ENCODE peak calls at places on chromosomes 1 and 21, in eight cellular contexts. One of them, this sample, is unnamed. For H3K4me1, the result is how much of the 10 kb centered on the place peaks cover.

GRCh38 chr1:168386949-168387586 is 106.4 kb downstream of the TBX19 start:
- DNase-seq in Peyer's patch: peak
- DNase-seq in tibial nerve: no peak
- DNase-seq in cardiac muscle cell: peak
- DNase-seq in ascending aorta: no peak
- DNase-seq in heart left ventricle: no peak
- DNase-seq in esophagus muscularis mucosa: no peak
- DNase-seq in colonic mucosa: peak
- DNase-seq in this sample: peak

GRCh38 chr1:223704921-223705878 is 7.1 kb upstream of the CAPN2 start:
- DNase-seq in Peyer's patch: peak
- DNase-seq in tibial nerve: no peak
- DNase-seq in cardiac muscle cell: peak
- DNase-seq in esophagus muscularis mucosa: no peak
- DNase-seq in ascending aorta: no peak
- DNase-seq in heart left ventricle: no peak
- DNase-seq in colonic mucosa: no peak
- DNase-seq in this sample: no peak

GRCh38 chr1:185788386-185788785 is 54.2 kb downstream of the HMCN1 start:
- DNase-seq in ascending aorta: no peak
- DNase-seq in heart left ventricle: no peak
- DNase-seq in colonic mucosa: no peak
- DNase-seq in cardiac muscle cell: no peak
- DNase-seq in esophagus muscularis mucosa: no peak
- DNase-seq in tibial nerve: no peak
- DNase-seq in Peyer's patch: no peak
- DNase-seq in this sample: no peak

GRCh38 chr1:18957532-18958295 is 1.2 kb upstream of the IFFO2 start:
- DNase-seq in cardiac muscle cell: no peak
- DNase-seq in colonic mucosa: no peak
- DNase-seq in heart left ventricle: no peak
- DNase-seq in esophagus muscularis mucosa: no peak
- DNase-seq in tibial nerve: no peak
- DNase-seq in ascending aorta: no peak
- DNase-seq in Peyer's patch: no peak
- DNase-seq in this sample: no peak

GRCh38 chr1:99062192-99062591 is 57.5 kb upstream of the PLPPR5 start:
- DNase-seq in Peyer's patch: no peak
- DNase-seq in tibial nerve: no peak
- DNase-seq in heart left ventricle: no peak
- DNase-seq in ascending aorta: no peak
- DNase-seq in cardiac muscle cell: no peak
- DNase-seq in esophagus muscularis mucosa: no peak
- DNase-seq in colonic mucosa: no peak
- DNase-seq in this sample: no peak

GRCh38 chr1:176557543-176558258 is 94.7 kb downstream of the PAPPA2 start:
- DNase-seq in Peyer's patch: no peak
- DNase-seq in cardiac muscle cell: no peak
- DNase-seq in heart left ventricle: no peak
- DNase-seq in esophagus muscularis mucosa: no peak
- DNase-seq in tibial nerve: no peak
- DNase-seq in colonic mucosa: no peak
- DNase-seq in ascending aorta: no peak
- DNase-seq in this sample: no peak

GRCh38 chr1:150272379-150272840 is at the start of gene C1orf54:
- DNase-seq in ascending aorta: peak
- DNase-seq in Peyer's patch: no peak
- DNase-seq in tibial nerve: peak
- DNase-seq in cardiac muscle cell: peak
- DNase-seq in heart left ventricle: peak
- DNase-seq in esophagus muscularis mucosa: no peak
- DNase-seq in colonic mucosa: no peak
- DNase-seq in this sample: no peak

GRCh38 chr1:161209790-161210409 is 5.2 kb upstream of the FCER1G start:
- DNase-seq in heart left ventricle: peak
- DNase-seq in Peyer's patch: peak
- DNase-seq in cardiac muscle cell: peak
- DNase-seq in ascending aorta: no peak
- DNase-seq in esophagus muscularis mucosa: no peak
- DNase-seq in tibial nerve: no peak
- DNase-seq in colonic mucosa: peak
- DNase-seq in this sample: peak

GRCh38 chr1:84253041-84253440 is 48.5 kb upstream of the SAMD13 start:
- DNase-seq in esophagus muscularis mucosa: no peak
- DNase-seq in Peyer's patch: no peak
- DNase-seq in ascending aorta: no peak
- DNase-seq in tibial nerve: no peak
- DNase-seq in heart left ventricle: no peak
- DNase-seq in cardiac muscle cell: no peak
- DNase-seq in colonic mucosa: no peak
- DNase-seq in this sample: no peak

GRCh38 chr1:153357853-153358690 is at the start of gene S100A9:
- DNase-seq in esophagus muscularis mucosa: no peak
- DNase-seq in heart left ventricle: no peak
- DNase-seq in ascending aorta: no peak
- DNase-seq in tibial nerve: no peak
- DNase-seq in colonic mucosa: peak
- DNase-seq in Peyer's patch: no peak
- DNase-seq in cardiac muscle cell: no peak
- DNase-seq in this sample: no peak

GRCh38 chr1:7287013-7287412 is 484.1 kb upstream of the VAMP3 start:
- DNase-seq in esophagus muscularis mucosa: peak
- DNase-seq in cardiac muscle cell: no peak
- DNase-seq in tibial nerve: no peak
- DNase-seq in ascending aorta: no peak
- DNase-seq in Peyer's patch: no peak
- DNase-seq in heart left ventricle: no peak
- DNase-seq in colonic mucosa: no peak
- DNase-seq in this sample: no peak

GRCh38 chr1:38578444-38578951 is 281.1 kb downstream of the RRAGC start:
- DNase-seq in Peyer's patch: no peak
- DNase-seq in cardiac muscle cell: no peak
- DNase-seq in tibial nerve: no peak
- DNase-seq in ascending aorta: no peak
- DNase-seq in heart left ventricle: no peak
- DNase-seq in esophagus muscularis mucosa: no peak
- DNase-seq in colonic mucosa: no peak
- DNase-seq in this sample: no peak

GRCh38 chr21:43944181-43944633 is 67.9 kb upstream of the TRAPPC10 start:
- DNase-seq in ascending aorta: no peak
- DNase-seq in cardiac muscle cell: no peak
- DNase-seq in Peyer's patch: no peak
- DNase-seq in tibial nerve: no peak
- DNase-seq in heart left ventricle: no peak
- DNase-seq in esophagus muscularis mucosa: no peak
- DNase-seq in colonic mucosa: no peak
- DNase-seq in this sample: no peak

GRCh38 chr1:119664057-119664456 is 16.0 kb upstream of the ZNF697 start:
- DNase-seq in heart left ventricle: no peak
- DNase-seq in Peyer's patch: no peak
- DNase-seq in cardiac muscle cell: no peak
- DNase-seq in ascending aorta: no peak
- DNase-seq in tibial nerve: no peak
- DNase-seq in colonic mucosa: no peak
- DNase-seq in esophagus muscularis mucosa: no peak
- DNase-seq in this sample: no peak

GRCh38 chr1:13583964-13584791 is 546 bp downstream of the PDPN start:
- DNase-seq in Peyer's patch: no peak
- DNase-seq in heart left ventricle: no peak
- DNase-seq in ascending aorta: no peak
- DNase-seq in tibial nerve: no peak
- DNase-seq in colonic mucosa: no peak
- DNase-seq in esophagus muscularis mucosa: no peak
- DNase-seq in cardiac muscle cell: peak
- DNase-seq in this sample: no peak

GRCh38 chr21:46295996-46296752 is 10.0 kb downstream of the YBEY start:
- DNase-seq in ascending aorta: no peak
- DNase-seq in Peyer's patch: peak
- DNase-seq in colonic mucosa: peak
- DNase-seq in tibial nerve: peak
- DNase-seq in heart left ventricle: peak
- DNase-seq in cardiac muscle cell: peak
- DNase-seq in esophagus muscularis mucosa: peak
- DNase-seq in this sample: peak

GRCh38 chr1:15339580-15339979 is 70.1 kb upstream of the EFHD2 start:
- DNase-seq in heart left ventricle: no peak
- DNase-seq in colonic mucosa: peak
- DNase-seq in cardiac muscle cell: no peak
- DNase-seq in ascending aorta: no peak
- DNase-seq in esophagus muscularis mucosa: no peak
- DNase-seq in Peyer's patch: no peak
- DNase-seq in tibial nerve: no peak
- DNase-seq in this sample: peak

GRCh38 chr1:203662821-203663220 is 36.2 kb downstream of the ATP2B4 start:
- DNase-seq in esophagus muscularis mucosa: no peak
- DNase-seq in cardiac muscle cell: no peak
- DNase-seq in tibial nerve: no peak
- DNase-seq in heart left ventricle: no peak
- DNase-seq in ascending aorta: no peak
- DNase-seq in Peyer's patch: no peak
- DNase-seq in colonic mucosa: no peak
- DNase-seq in this sample: no peak
- H3K4me1 ChIP-seq in esophagus muscularis mucosa: half or more
- H3K4me1 ChIP-seq in cardiac muscle cell: under half
- H3K4me1 ChIP-seq in tibial nerve: under half
- H3K4me1 ChIP-seq in heart left ventricle: under half
- H3K4me1 ChIP-seq in ascending aorta: under half
- H3K4me1 ChIP-seq in Peyer's patch: under half
- H3K4me1 ChIP-seq in colonic mucosa: under half
- H3K4me1 ChIP-seq in this sample: under half

DNA sequence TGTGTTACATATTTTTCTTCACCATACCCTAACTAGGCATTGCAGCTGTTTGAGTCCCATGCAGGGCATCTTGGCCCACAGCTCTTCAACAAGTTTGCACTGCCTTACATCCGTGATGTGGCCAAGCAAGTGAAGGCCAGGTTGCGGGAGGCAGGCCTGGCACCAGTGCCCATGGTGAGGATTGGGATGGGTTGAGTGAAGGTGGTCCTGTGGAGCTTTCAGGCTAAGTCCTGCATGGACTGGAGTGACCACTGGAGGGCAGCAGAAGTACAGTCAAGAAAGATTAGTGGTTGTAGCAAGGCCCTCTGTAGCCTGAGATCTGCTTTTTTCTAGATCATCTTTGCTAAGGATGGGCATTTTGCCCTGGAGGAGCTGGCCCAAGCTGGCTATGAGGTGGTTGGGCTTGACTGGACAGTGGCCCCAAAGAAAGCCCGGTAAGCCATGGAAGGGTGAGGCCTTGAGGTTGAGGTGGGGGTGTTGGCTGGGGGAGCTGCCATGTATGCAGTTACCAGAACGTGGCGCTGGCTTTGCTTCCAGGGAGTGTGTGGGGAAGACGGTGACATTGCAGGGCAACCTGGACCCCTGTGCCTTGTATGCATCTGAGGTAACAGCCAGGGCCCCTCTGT is 2.5 kb downstream of the UROD start:
- DNase-seq in heart left ventricle: peak
- DNase-seq in cardiac muscle cell: peak
- DNase-seq in colonic mucosa: peak
- DNase-seq in esophagus muscularis mucosa: peak
- DNase-seq in tibial nerve: peak
- DNase-seq in Peyer's patch: peak
- DNase-seq in ascending aorta: peak
- DNase-seq in this sample: peak
- H3K4me1 ChIP-seq in heart left ventricle: under half
- H3K4me1 ChIP-seq in cardiac muscle cell: under half
- H3K4me1 ChIP-seq in colonic mucosa: under half
- H3K4me1 ChIP-seq in esophagus muscularis mucosa: under half
- H3K4me1 ChIP-seq in tibial nerve: under half
- H3K4me1 ChIP-seq in Peyer's patch: under half
- H3K4me1 ChIP-seq in ascending aorta: under half
- H3K4me1 ChIP-seq in this sample: under half

DNA sequence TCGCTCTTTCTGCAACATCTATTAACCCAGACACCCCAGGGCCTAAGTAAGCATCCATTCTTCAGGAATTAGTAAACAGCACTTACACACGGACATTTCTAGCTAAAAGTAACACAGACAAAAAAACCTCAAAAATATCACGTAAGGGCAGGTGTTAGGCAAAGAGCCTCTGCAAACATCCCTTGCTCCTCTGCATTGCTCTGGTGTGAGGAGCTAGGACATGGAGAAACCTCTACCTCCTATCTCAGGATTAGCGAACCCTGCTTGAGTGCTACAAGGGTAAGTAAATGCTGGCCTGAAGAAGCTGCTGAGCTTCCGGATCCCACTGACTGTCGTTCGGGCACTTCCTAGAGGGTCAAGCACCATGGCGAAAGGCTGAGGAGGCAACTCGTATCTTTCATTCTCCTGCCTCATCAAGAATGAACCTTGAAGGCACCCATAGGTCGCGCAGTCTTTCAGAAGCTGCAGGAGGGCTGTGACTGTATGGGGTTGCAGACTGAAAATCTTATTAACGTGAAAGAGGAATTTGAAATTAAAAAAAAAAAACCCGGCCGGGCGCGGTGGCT is 2.1 kb downstream of the PTGER3 start:
- DNase-seq in Peyer's patch: no peak
- DNase-seq in ascending aorta: no peak
- DNase-seq in tibial nerve: no peak
- DNase-seq in heart left ventricle: no peak
- DNase-seq in cardiac muscle cell: no peak
- DNase-seq in colonic mucosa: no peak
- DNase-seq in esophagus muscularis mucosa: no peak
- DNase-seq in this sample: no peak
- H3K4me1 ChIP-seq in Peyer's patch: under half
- H3K4me1 ChIP-seq in ascending aorta: under half
- H3K4me1 ChIP-seq in tibial nerve: under half
- H3K4me1 ChIP-seq in heart left ventricle: under half
- H3K4me1 ChIP-seq in cardiac muscle cell: under half
- H3K4me1 ChIP-seq in colonic mucosa: under half
- H3K4me1 ChIP-seq in esophagus muscularis mucosa: under half
- H3K4me1 ChIP-seq in this sample: under half

DNA sequence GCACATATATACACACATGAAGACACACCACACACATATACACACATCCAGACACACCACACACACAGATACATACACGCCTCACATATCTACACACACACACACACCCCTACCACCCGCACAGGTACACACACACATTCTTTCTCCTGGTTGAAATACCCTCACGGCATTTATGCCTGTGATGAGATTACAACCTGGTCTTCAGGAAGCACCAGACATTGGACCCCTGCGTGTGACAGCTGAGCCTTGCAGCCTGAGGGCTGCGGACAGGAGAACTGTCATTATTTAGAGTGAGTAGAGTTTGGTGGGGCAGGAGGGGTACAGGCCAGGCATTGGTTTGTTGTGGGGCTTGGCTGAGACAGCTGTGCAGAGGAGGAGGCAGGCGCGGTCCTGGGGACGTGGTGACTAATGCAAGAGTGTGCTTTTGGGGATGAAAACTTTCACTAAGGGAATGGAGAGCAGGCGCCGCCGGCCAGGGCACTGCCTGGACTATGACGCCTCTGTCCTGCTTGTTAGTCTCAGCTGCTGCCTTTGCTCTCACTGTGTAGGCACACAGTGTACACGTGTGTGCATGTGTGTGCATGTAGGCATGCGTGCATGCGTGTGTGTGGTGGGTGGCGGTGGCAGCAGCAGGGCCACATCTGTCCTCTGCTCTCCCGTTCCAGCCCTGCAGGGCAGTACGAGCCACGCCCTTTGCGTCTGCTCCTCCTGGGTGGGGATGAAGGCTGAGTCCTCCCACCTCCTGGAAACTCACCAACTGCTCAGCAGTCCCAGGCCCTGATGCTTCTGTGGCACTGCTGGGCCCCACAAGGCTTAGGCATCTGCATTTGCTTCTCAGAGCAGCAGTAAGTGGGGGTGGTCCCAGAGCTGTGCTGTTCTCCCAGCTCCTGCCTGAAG is 57.6 kb downstream of the SPSB1 start:
- DNase-seq in Peyer's patch: no peak
- DNase-seq in esophagus muscularis mucosa: no peak
- DNase-seq in ascending aorta: no peak
- DNase-seq in cardiac muscle cell: peak
- DNase-seq in colonic mucosa: peak
- DNase-seq in heart left ventricle: no peak
- DNase-seq in tibial nerve: no peak
- DNase-seq in this sample: no peak
- H3K4me1 ChIP-seq in Peyer's patch: under half
- H3K4me1 ChIP-seq in esophagus muscularis mucosa: half or more
- H3K4me1 ChIP-seq in ascending aorta: under half
- H3K4me1 ChIP-seq in cardiac muscle cell: under half
- H3K4me1 ChIP-seq in colonic mucosa: under half
- H3K4me1 ChIP-seq in heart left ventricle: under half
- H3K4me1 ChIP-seq in tibial nerve: under half
- H3K4me1 ChIP-seq in this sample: half or more

This sample was measured in stomach.